ENCODE peak calls at places on chromosomes 2 and 18, in ten cellular contexts. R, C, A, D, V, Q, W, H, P and F are unnamed samples.

GRCh38 chr2:188677182-188677581 is 297.0 kb upstream of the COL3A1 start:
- DNase-seq in R (no peak), P (no peak), D (no peak), A (no peak), W (peak), C (no peak), H (peak), Q (no peak), V (no peak), F (no peak)

GRCh38 chr2:12501469-12502147 is 215.1 kb upstream of the TRIB2 start:
- DNase-seq in C (no peak), V (no peak), H (no peak), P (peak), W (peak), A (no peak), D (no peak), R (peak), Q (no peak), F (no peak)

GRCh38 chr2:96580771-96581170 is 44.2 kb downstream of the ARID5A start:
- DNase-seq in V (no peak), Q (no peak), C (peak), D (no peak), W (peak), R (peak), A (no peak), H (peak), P (no peak), F (no peak)

GRCh38 chr2:240963065-240963375 is 35.4 kb upstream of the SNED1 start:
- DNase-seq in H (no peak), P (no peak), D (no peak), Q (no peak), V (no peak), A (no peak), W (no peak), C (no peak), R (no peak), F (no peak)

GRCh38 chr2:237181844-237182243 is 96.2 kb downstream of the COPS8 start:
- DNase-seq in A (no peak), W (peak), P (no peak), C (peak), D (no peak), H (peak), Q (no peak), V (no peak), R (peak), F (peak)

GRCh38 chr2:152093464-152093863 is 5.4 kb downstream of the CACNB4 start:
- DNase-seq in C (no peak), H (no peak), V (no peak), Q (no peak), P (no peak), W (no peak), R (no peak), D (peak), A (no peak), F (no peak)

GRCh38 chr2:11342561-11343343 is 1.7 kb downstream of the ROCK2 start:
- DNase-seq in V (no peak), D (peak), H (peak), W (peak), C (peak), R (peak), Q (no peak), A (no peak), P (no peak), F (peak)

GRCh38 chr2:156319811-156320490 is 12.6 kb downstream of the NR4A2 start:
- DNase-seq in A (no peak), P (peak), W (peak), Q (peak), D (no peak), R (peak), V (no peak), H (peak), C (no peak), F (no peak)

GRCh38 chr2:127516031-127516430 is 10.3 kb downstream of the IWS1 start:
- DNase-seq in P (no peak), A (no peak), W (peak), R (peak), C (no peak), V (no peak), H (peak), Q (no peak), D (no peak), F (no peak)

GRCh38 chr2:107290041-107290440 is 404.1 kb upstream of the ST6GAL2 start:
- DNase-seq in W (no peak), V (no peak), P (no peak), C (no peak), Q (no peak), A (no peak), D (no peak), R (no peak), H (no peak), F (no peak)

GRCh38 chr18:58025733-58026132 is 18.3 kb upstream of the NEDD4L start:
- DNase-seq in V (no peak), C (no peak), H (peak), P (no peak), A (no peak), R (no peak), Q (no peak), W (peak), D (no peak), F (no peak)

GRCh38 chr2:239399404-239399999 is 1.3 kb downstream of the HDAC4 start:
- DNase-seq in D (peak), C (peak), V (peak), R (peak), H (peak), P (peak), A (no peak), W (peak), Q (peak), F (peak)

GRCh38 chr2:98883780-98884211 is 52.2 kb downstream of the CRACDL start:
- DNase-seq in D (no peak), R (no peak), H (peak), A (no peak), V (no peak), W (no peak), P (peak), Q (no peak), C (no peak), F (no peak)

GRCh38 chr2:171124512-171124911 is 36.2 kb downstream of the TLK1 start:
- DNase-seq in V (no peak), W (no peak), A (no peak), H (no peak), C (no peak), Q (no peak), D (no peak), R (no peak), P (no peak), F (no peak)

GRCh38 chr2:119198267-119198840 is 25.3 kb upstream of the STEAP3 start:
- DNase-seq in P (peak), A (no peak), R (peak), Q (no peak), D (peak), W (no peak), H (peak), C (no peak), V (no peak), F (peak)

GRCh38 chr2:218745559-218746469 is 35.2 kb downstream of the TTLL4 start:
- DNase-seq in A (no peak), P (no peak), Q (peak), C (no peak), D (peak), W (peak), V (no peak), H (peak), R (peak), F (peak)

GRCh38 chr2:106894545-106894944 is 8.6 kb upstream of the ST6GAL2 start:
- DNase-seq in Q (no peak), H (no peak), C (no peak), R (no peak), P (no peak), W (no peak), A (no peak), D (no peak), V (no peak), F (no peak)

GRCh38 chr2:69464575-69464974 is 27.3 kb upstream of the NFU1 start:
- DNase-seq in P (no peak), V (no peak), A (no peak), Q (no peak), W (peak), C (no peak), H (peak), R (peak), D (no peak), F (peak)

GRCh38 chr2:132669854-132670103 is 226 bp downstream of the LYPD1 start:
- DNase-seq in Q (no peak), V (no peak), C (peak), P (no peak), R (no peak), H (peak), D (no peak), A (no peak), W (peak), F (no peak)

GRCh38 chr2:176892818-176893217 is 319.8 kb upstream of the HNRNPA3 start:
- DNase-seq in R (no peak), H (no peak), W (no peak), A (no peak), V (no peak), D (no peak), C (no peak), P (no peak), Q (no peak), F (no peak)

GRCh38 chr2:62478093-62478580 is 27.9 kb downstream of the TMEM17 start:
- DNase-seq in H (peak), D (no peak), A (no peak), Q (no peak), P (no peak), C (no peak), R (peak), W (peak), V (no peak), F (no peak)

GRCh38 chr2:151339168-151339567 is 18.2 kb upstream of the TNFAIP6 start:
- DNase-seq in P (no peak), Q (no peak), V (no peak), W (no peak), A (peak), R (no peak), D (no peak), H (no peak), C (no peak), F (no peak)

GRCh38 chr18:60935046-60935445 is 398.2 kb upstream of the CDH20 start:
- DNase-seq in H (peak), W (peak), A (no peak), C (no peak), Q (no peak), P (no peak), V (no peak), R (no peak), D (no peak), F (peak)

GRCh38 chr2:109265369-109265768 is 136.4 kb downstream of the SH3RF3 start:
- DNase-seq in W (no peak), A (no peak), R (no peak), P (peak), V (no peak), C (no peak), D (no peak), Q (no peak), H (no peak), F (no peak)

GRCh38 chr18:45666520-45666919 is 51.2 kb downstream of the SLC14A2 start:
- DNase-seq in D (no peak), V (no peak), R (no peak), A (no peak), W (no peak), H (no peak), C (no peak), Q (no peak), P (no peak), F (no peak)

GRCh38 chr2:9311488-9311887 is 104.9 kb downstream of the ASAP2 start:
- DNase-seq in C (no peak), R (peak), W (peak), H (peak), V (peak), D (peak), A (no peak), P (no peak), Q (no peak), F (peak)

GRCh38 chr2:45922577-45922988 is 271.1 kb downstream of the PRKCE start:
- DNase-seq in C (no peak), H (no peak), Q (no peak), V (peak), P (no peak), W (no peak), D (peak), A (no peak), R (peak), F (no peak)

GRCh38 chr2:166184789-166185188 is 57.0 kb upstream of the SCN1A start:
- DNase-seq in P (no peak), A (no peak), D (no peak), Q (no peak), V (no peak), R (no peak), W (peak), C (no peak), H (no peak), F (peak)

GRCh38 chr18:23627325-23627724 is 35.4 kb downstream of the ANKRD29 start:
- DNase-seq in R (peak), Q (no peak), V (no peak), W (peak), A (no peak), C (peak), D (no peak), H (peak), P (no peak), F (peak)

GRCh38 chr2:47534179-47534919 is 131.4 kb downstream of the MSH2 start:
- DNase-seq in H (peak), V (peak), W (peak), C (no peak), Q (no peak), R (peak), A (no peak), P (no peak), D (peak), F (peak)

GRCh38 chr2:239714116-239714515 is 311.0 kb downstream of the NDUFA10 start:
- DNase-seq in V (no peak), H (no peak), W (no peak), D (no peak), C (no peak), A (no peak), R (no peak), Q (no peak), P (peak), F (no peak)

GRCh38 chr2:238845583-238846480 is 2.1 kb upstream of the TWIST2 start:
- DNase-seq in V (no peak), R (no peak), D (no peak), W (peak), H (no peak), Q (no peak), P (no peak), A (no peak), C (no peak), F (peak)

GRCh38 chr18:37122877-37123276 is 293.9 kb downstream of the KIAA1328 start:
- DNase-seq in P (no peak), Q (no peak), V (no peak), D (no peak), H (no peak), W (no peak), A (no peak), C (no peak), R (no peak), F (peak)

GRCh38 chr2:168722592-168722991 is 79.8 kb upstream of the NOSTRIN start:
- DNase-seq in D (no peak), A (no peak), R (peak), P (no peak), Q (no peak), V (no peak), H (peak), C (no peak), W (peak), F (no peak)
- H3K4me3 ChIP-seq in D (no peak), A (no peak), R (no peak), P (no peak), Q (no peak), V (no peak), H (no peak), C (no peak), W (no peak), F (no peak)

GRCh38 chr2:68417931-68418330 is 49.2 kb downstream of the FBXO48 start:
- DNase-seq in P (no peak), D (no peak), W (no peak), A (no peak), Q (no peak), C (no peak), H (no peak), V (no peak), R (no peak), F (no peak)

GRCh38 chr2:68416081-68416675 is 50.9 kb downstream of the FBXO48 start:
- DNase-seq in P (no peak), Q (no peak), A (no peak), R (no peak), C (no peak), V (no peak), D (no peak), W (no peak), H (no peak), F (no peak)

GRCh38 chr2:68418855-68419254 is 48.2 kb downstream of the FBXO48 start:
- DNase-seq in Q (no peak), C (no peak), W (no peak), D (no peak), V (no peak), P (no peak), A (no peak), R (no peak), H (no peak), F (no peak)

GRCh38 chr2:68420254-68420910 is 46.7 kb downstream of the FBXO48 start:
- DNase-seq in V (no peak), H (peak), D (no peak), Q (no peak), R (peak), P (no peak), W (peak), A (no peak), C (no peak), F (peak)

GRCh38 chr2:68418419-68418818 is 48.7 kb downstream of the FBXO48 start:
- DNase-seq in D (no peak), H (no peak), W (no peak), A (no peak), P (no peak), V (no peak), Q (no peak), C (no peak), R (no peak), F (no peak)
- H3K4me3 ChIP-seq in D (no peak), H (no peak), W (no peak), A (no peak), P (no peak), V (no peak), Q (no peak), C (no peak), R (no peak), F (no peak)

DNA sequence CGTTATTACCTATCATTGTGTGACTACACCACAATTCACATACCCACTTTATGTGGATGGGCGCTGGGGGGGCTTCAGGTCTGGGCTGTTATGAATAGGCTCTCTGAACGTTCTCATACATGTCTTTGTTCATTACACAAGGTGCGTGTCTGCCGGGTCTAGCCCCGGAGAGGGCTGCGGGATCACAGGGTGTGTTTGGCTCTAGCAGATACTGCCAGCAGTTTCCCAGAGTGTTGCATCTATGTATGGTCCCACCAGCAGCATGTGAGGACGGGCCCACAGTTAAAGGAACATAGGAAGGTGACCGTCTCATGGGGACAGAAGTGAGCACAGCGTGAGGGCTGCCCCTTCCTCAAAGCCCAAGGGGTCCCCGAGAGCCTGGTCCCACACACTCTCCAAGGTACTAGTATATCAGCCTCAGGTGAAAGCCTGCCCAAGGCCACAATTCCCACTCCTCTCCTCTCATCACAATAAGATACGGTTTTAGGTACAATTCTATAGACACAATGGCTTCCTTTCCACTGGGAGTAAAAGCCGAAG is 48.8 kb downstream of the TFCP2L1 start:
- DNase-seq in V (no peak), C (no peak), R (no peak), A (no peak), H (no peak), D (no peak), W (no peak), P (peak), Q (no peak), F (no peak)
- H3K4me3 ChIP-seq in V (no peak), C (no peak), R (no peak), A (no peak), H (no peak), D (no peak), W (no peak), P (no peak), Q (no peak), F (no peak)

GRCh38 chr2:233331536-233331935 is 22.8 kb upstream of the DGKD start:
- DNase-seq in C (no peak), H (no peak), V (no peak), D (peak), Q (no peak), P (peak), W (no peak), A (no peak), R (no peak), F (no peak)
- H3K4me3 ChIP-seq in C (no peak), H (no peak), V (no peak), D (peak), Q (no peak), P (no peak), W (no peak), A (no peak), R (no peak), F (no peak)

GRCh38 chr2:163515836-163516235 is 220.0 kb downstream of the FIGN start:
- DNase-seq in W (no peak), Q (no peak), A (no peak), P (no peak), V (no peak), H (no peak), D (no peak), C (no peak), R (no peak), F (no peak)
- H3K4me3 ChIP-seq in W (no peak), Q (no peak), A (no peak), P (no peak), V (no peak), H (no peak), D (no peak), C (no peak), R (no peak), F (no peak)